ENCODE peak calls at places on chromosomes 3 and 15, in six cellular contexts. G is transverse colon, O is stomach, D is mammary epithelial cell, N is left ventricle myocardium inferior, P is prostate gland. K is an unnamed sample.

GRCh38 chr15:89776274-89777072 is at the start of gene MESP2:
- DNase-seq in G (peak; percentile 88), O (peak; percentile 89), D (peak; percentile 48), N (peak; percentile 86), P (peak; percentile 66), K (peak; percentile 89)

GRCh38 chr3:72003936-72004335 is 219.0 kb upstream of the PROK2 start:
- DNase-seq in G (no peak), O (no peak), D (no peak), N (no peak), P (no peak), K (no peak)

GRCh38 chr15:67124111-67124510 is 58.7 kb downstream of the SMAD3 start:
- DNase-seq in G (no peak), O (no peak), D (peak; percentile 39), N (no peak), P (no peak), K (no peak)

GRCh38 chr15:39587291-39587909 is 6.5 kb downstream of the THBS1 start:
- DNase-seq in G (peak; percentile 29), O (no peak), D (no peak), N (no peak), P (no peak), K (no peak)

GRCh38 chr15:90095521-90095959 is 6.7 kb downstream of the IDH2 start:
- DNase-seq in G (no peak), O (peak; percentile 70), D (no peak), N (no peak), P (peak; percentile 78), K (no peak)

GRCh38 chr3:140537075-140537474 is 140.8 kb upstream of the TRIM42 start:
- DNase-seq in G (no peak), O (no peak), D (no peak), N (no peak), P (no peak), K (no peak)

GRCh38 chr3:49500408-49501257 is 30.6 kb downstream of the DAG1 start:
- DNase-seq in G (peak; percentile 68), O (peak; percentile 53), D (peak; percentile 95), N (peak; percentile 40), P (peak; percentile 52), K (peak; percentile 54)

GRCh38 chr3:98846101-98846500 is 55.4 kb downstream of the DCBLD2 start:
- DNase-seq in G (no peak), O (no peak), D (no peak), N (no peak), P (no peak), K (no peak)

GRCh38 chr15:45417303-45417950 is 39.1 kb upstream of the GATM start:
- DNase-seq in G (no peak), O (no peak), D (no peak), N (no peak), P (no peak), K (no peak)

GRCh38 chr3:15387171-15387581 is 40.2 kb downstream of the METTL6 start:
- DNase-seq in G (no peak), O (no peak), D (peak; percentile 60), N (no peak), P (no peak), K (no peak)

GRCh38 chr15:31341501-31342195 is 15.0 kb downstream of the KLF13 start:
- DNase-seq in G (no peak), O (no peak), D (peak; percentile 57), N (no peak), P (no peak), K (no peak)

GRCh38 chr15:31340591-31340990 is 14.0 kb downstream of the KLF13 start:
- DNase-seq in G (no peak), O (no peak), D (no peak), N (no peak), P (no peak), K (no peak)

GRCh38 chr15:31342381-31342780 is 15.7 kb downstream of the KLF13 start:
- DNase-seq in G (no peak), O (no peak), D (no peak), N (no peak), P (no peak), K (no peak)

GRCh38 chr15:31340047-31340446 is 13.4 kb downstream of the KLF13 start:
- DNase-seq in G (no peak), O (no peak), D (no peak), N (no peak), P (no peak), K (no peak)

DNA sequence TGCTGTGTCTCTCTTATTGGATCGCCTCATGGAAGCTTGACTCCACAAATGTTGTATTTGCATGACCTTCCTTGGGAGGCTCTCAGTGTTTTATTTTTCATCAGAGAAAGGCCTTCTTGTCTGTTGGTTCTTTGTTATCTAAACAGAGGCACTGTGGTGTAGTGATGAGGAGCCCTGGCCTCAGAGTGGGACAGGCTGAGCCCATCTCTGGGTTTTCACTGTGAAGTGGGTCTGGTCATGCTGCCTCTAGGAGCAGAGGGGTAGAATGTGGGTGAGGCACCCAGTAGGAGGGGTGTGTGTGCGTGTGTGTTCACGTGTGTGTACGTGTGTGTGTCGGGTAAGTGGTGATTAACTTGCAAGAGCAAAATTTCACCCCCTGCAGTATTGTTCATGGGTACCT is 14.4 kb downstream of the KLF13 start:
- DNase-seq in G (no peak), O (no peak), D (no peak), N (no peak), P (no peak), K (no peak)
- H3K4me1 ChIP-seq in G (peaks cover 66% of the 10 kb centered on the region), O (peaks cover 100% of the 10 kb centered on the region), D (peaks cover 52% of the 10 kb centered on the region), N (peaks cover 100% of the 10 kb centered on the region), P (peaks cover 35% of the 10 kb centered on the region), K (peaks cover 100% of the 10 kb centered on the region)

GRCh38 chr15:58460108-58460507 is 28.3 kb downstream of the LIPC start:
- DNase-seq in G (no peak), O (no peak), D (no peak), N (no peak), P (no peak), K (no peak)

GRCh38 chr15:58458076-58458475 is 26.3 kb downstream of the LIPC start:
- DNase-seq in G (no peak), O (no peak), D (no peak), N (no peak), P (no peak), K (no peak)

GRCh38 chr15:58459562-58459961 is 27.8 kb downstream of the LIPC start:
- DNase-seq in G (peak; percentile 55), O (no peak), D (no peak), N (peak; percentile 61), P (no peak), K (no peak)

GRCh38 chr15:58457466-58457965 is 25.7 kb downstream of the LIPC start:
- DNase-seq in G (no peak), O (no peak), D (peak; percentile 94), N (no peak), P (no peak), K (no peak)

DNA sequence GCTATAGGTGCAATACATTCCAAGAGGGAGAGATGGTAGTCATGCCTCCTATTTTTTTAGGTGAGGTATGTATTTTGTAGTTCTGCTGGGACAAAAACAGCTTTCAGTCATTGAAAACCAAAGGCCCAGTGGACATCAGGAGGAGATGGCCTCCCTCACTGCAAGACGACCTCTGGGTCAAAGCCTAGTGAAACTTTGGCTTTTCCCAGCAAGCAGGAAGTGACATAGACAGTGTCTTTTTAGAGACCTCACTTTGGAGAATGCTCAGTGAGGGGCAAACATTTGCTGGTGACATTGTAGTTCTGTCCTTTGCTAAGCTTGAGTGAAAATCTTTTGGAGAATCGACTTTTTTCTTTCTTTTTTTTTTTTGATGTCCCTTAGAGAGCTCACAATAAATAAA is 27.3 kb downstream of the LIPC start:
- DNase-seq in G (no peak), O (no peak), D (no peak), N (no peak), P (no peak), K (no peak)
- H3K4me1 ChIP-seq in G (peaks cover 8% of the 10 kb centered on the region), O (peaks cover 23% of the 10 kb centered on the region), D (peaks cover 34% of the 10 kb centered on the region), N (peaks cover 52% of the 10 kb centered on the region), P (no peaks in the 10 kb centered on the region), K (peaks cover 26% of the 10 kb centered on the region)

GRCh38 chr15:56931674-56932507 is 13.4 kb downstream of the TCF12 start:
- DNase-seq in G (no peak), O (no peak), D (no peak), N (no peak), P (no peak), K (no peak)

GRCh38 chr15:56930663-56931313 is 12.3 kb downstream of the TCF12 start:
- DNase-seq in G (no peak), O (no peak), D (no peak), N (no peak), P (no peak), K (no peak)

GRCh38 chr15:56927816-56928215 is 9.4 kb downstream of the TCF12 start:
- DNase-seq in G (no peak), O (no peak), D (no peak), N (no peak), P (no peak), K (no peak)

GRCh38 chr15:56929933-56930332 is 11.5 kb downstream of the TCF12 start:
- DNase-seq in G (no peak), O (no peak), D (peak; percentile 44), N (no peak), P (no peak), K (no peak)

DNA sequence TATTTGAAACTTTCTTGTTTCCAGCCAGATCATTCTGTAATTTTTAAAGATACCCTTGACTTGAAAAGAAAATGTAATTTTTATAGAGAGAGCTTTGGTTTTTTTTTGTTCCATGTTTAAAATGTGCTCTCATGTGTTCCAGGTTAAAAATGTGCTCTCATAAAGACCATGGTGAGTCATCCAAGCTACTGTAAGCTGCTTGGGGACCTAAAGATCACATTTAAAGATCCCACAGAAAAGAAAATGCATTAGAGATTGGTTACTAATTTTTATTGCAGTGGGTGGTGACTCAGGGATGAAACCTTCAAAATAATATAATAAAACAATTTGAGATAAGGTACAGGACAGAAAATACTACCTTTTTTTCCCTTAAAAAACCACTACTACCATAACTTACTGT is 10.9 kb downstream of the TCF12 start:
- DNase-seq in G (no peak), O (no peak), D (peak; percentile 29), N (no peak), P (no peak), K (no peak)
- H3K4me1 ChIP-seq in G (peaks cover 23% of the 10 kb centered on the region), O (peaks cover 22% of the 10 kb centered on the region), D (peaks cover 18% of the 10 kb centered on the region), N (peaks cover 94% of the 10 kb centered on the region), P (no peaks in the 10 kb centered on the region), K (peaks cover 54% of the 10 kb centered on the region)

GRCh38 chr3:13043656-13044055 is 29.6 kb downstream of the IQSEC1 start:
- DNase-seq in G (no peak), O (no peak), D (no peak), N (no peak), P (no peak), K (peak; percentile 15)
- H3K4me1 ChIP-seq in G (no peaks in the 10 kb centered on the region), O (no peaks in the 10 kb centered on the region), D (no peaks in the 10 kb centered on the region), N (peaks cover 17% of the 10 kb centered on the region), P (no peaks in the 10 kb centered on the region), K (no peaks in the 10 kb centered on the region)

GRCh38 chr3:4979401-4980228 is at the start of gene BHLHE40:
- DNase-seq in G (peak; percentile 44), O (no peak), D (no peak), N (peak; percentile 46), P (no peak), K (peak; percentile 57)
- H3K4me1 ChIP-seq in G (peaks cover 20% of the 10 kb centered on the region), O (peaks cover 52% of the 10 kb centered on the region), D (peaks cover 38% of the 10 kb centered on the region), N (peaks cover 67% of the 10 kb centered on the region), P (peaks cover 23% of the 10 kb centered on the region), K (peaks cover 50% of the 10 kb centered on the region)

DNA sequence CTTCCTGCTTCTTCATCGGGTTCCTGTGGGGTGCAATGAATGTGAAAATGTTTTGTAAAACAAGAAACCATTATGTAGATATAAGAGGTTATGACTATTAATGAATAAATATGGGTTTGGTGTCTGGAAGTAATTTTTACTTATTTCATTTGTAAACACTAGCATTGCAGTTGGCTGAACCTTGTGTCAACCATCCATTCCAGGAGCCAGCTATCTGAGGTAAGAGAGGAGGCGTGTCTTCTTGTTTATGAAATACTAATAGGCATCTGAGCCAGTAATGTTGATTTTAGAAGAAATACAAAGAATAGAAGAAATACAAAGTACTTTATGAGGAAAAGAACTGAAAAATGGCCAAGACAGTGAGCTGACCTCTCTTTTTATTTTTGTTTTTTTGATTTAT is 187.5 kb downstream of the LPP start:
- DNase-seq in G (no peak), O (no peak), D (no peak), N (no peak), P (no peak), K (no peak)
- H3K4me1 ChIP-seq in G (peaks cover 4% of the 10 kb centered on the region), O (no peaks in the 10 kb centered on the region), D (peaks cover 8% of the 10 kb centered on the region), N (peaks cover 78% of the 10 kb centered on the region), P (no peaks in the 10 kb centered on the region), K (peaks cover 24% of the 10 kb centered on the region)